ENCODE peak calls at places on chromosomes 7 and 10, in nine cellular contexts. One of them, this sample, is unnamed.
A peak's percentile ranks its signal among the peaks of the same experiment; 100 is the strongest.

GRCh38 chr7:109456116-109456515 is 886.4 kb downstream of the DNAJB9 start:
- DNase-seq in posterior vena cava: no peak
- DNase-seq in A549: no peak
- DNase-seq in cardiac fibroblast: no peak
- DNase-seq in heart left ventricle: no peak
- DNase-seq in CD8-positive, alpha-beta memory T cell: no peak
- DNase-seq in mesothelial cell of epicardium: no peak
- DNase-seq in astrocyte: no peak
- DNase-seq in Peyer's patch: no peak
- DNase-seq in this sample: no peak

GRCh38 chr7:24971333-24972165 is 8.4 kb downstream of the OSBPL3 start:
- DNase-seq in posterior vena cava: no peak
- DNase-seq in A549: no peak
- DNase-seq in cardiac fibroblast: peak; percentile 94
- DNase-seq in heart left ventricle: no peak
- DNase-seq in CD8-positive, alpha-beta memory T cell: no peak
- DNase-seq in mesothelial cell of epicardium: no peak
- DNase-seq in astrocyte: peak; percentile 97
- DNase-seq in Peyer's patch: no peak
- DNase-seq in this sample: no peak

GRCh38 chr7:158997471-158997870 is 141.1 kb downstream of the DYNC2I1 start:
- DNase-seq in posterior vena cava: no peak
- DNase-seq in A549: no peak
- DNase-seq in cardiac fibroblast: no peak
- DNase-seq in heart left ventricle: no peak
- DNase-seq in CD8-positive, alpha-beta memory T cell: no peak
- DNase-seq in mesothelial cell of epicardium: no peak
- DNase-seq in astrocyte: no peak
- DNase-seq in Peyer's patch: no peak
- DNase-seq in this sample: peak; percentile 65

GRCh38 chr10:62577666-62578291 is 203.6 kb downstream of the ZNF365 start:
- DNase-seq in posterior vena cava: no peak
- DNase-seq in A549: no peak
- DNase-seq in cardiac fibroblast: peak; percentile 84
- DNase-seq in heart left ventricle: no peak
- DNase-seq in CD8-positive, alpha-beta memory T cell: no peak
- DNase-seq in mesothelial cell of epicardium: no peak
- DNase-seq in astrocyte: peak; percentile 91
- DNase-seq in Peyer's patch: no peak
- DNase-seq in this sample: no peak

GRCh38 chr10:122407375-122408125 is 33.0 kb downstream of the PLEKHA1 start:
- DNase-seq in posterior vena cava: no peak
- DNase-seq in A549: no peak
- DNase-seq in cardiac fibroblast: peak; percentile 41
- DNase-seq in heart left ventricle: peak; percentile 34
- DNase-seq in CD8-positive, alpha-beta memory T cell: peak; percentile 65
- DNase-seq in mesothelial cell of epicardium: no peak
- DNase-seq in astrocyte: peak; percentile 13
- DNase-seq in Peyer's patch: peak; percentile 58
- DNase-seq in this sample: no peak

GRCh38 chr10:70578371-70578947 is 24.1 kb downstream of the PRF1 start:
- DNase-seq in posterior vena cava: no peak
- DNase-seq in A549: no peak
- DNase-seq in cardiac fibroblast: peak; percentile 80
- DNase-seq in heart left ventricle: no peak
- DNase-seq in CD8-positive, alpha-beta memory T cell: peak; percentile 84
- DNase-seq in mesothelial cell of epicardium: no peak
- DNase-seq in astrocyte: peak; percentile 99
- DNase-seq in Peyer's patch: peak; percentile 76
- DNase-seq in this sample: no peak

GRCh38 chr10:4073912-4074311 is 288.9 kb upstream of the KLF6 start:
- DNase-seq in posterior vena cava: peak; percentile 85
- DNase-seq in A549: no peak
- DNase-seq in cardiac fibroblast: peak; percentile 75
- DNase-seq in heart left ventricle: peak; percentile 61
- DNase-seq in CD8-positive, alpha-beta memory T cell: no peak
- DNase-seq in mesothelial cell of epicardium: no peak
- DNase-seq in astrocyte: peak; percentile 81
- DNase-seq in Peyer's patch: no peak
- DNase-seq in this sample: no peak

GRCh38 chr10:17673517-17674051 is 29.6 kb downstream of the STAM start:
- DNase-seq in posterior vena cava: no peak
- DNase-seq in A549: peak; percentile 66
- DNase-seq in cardiac fibroblast: peak; percentile 92
- DNase-seq in heart left ventricle: no peak
- DNase-seq in CD8-positive, alpha-beta memory T cell: no peak
- DNase-seq in mesothelial cell of epicardium: no peak
- DNase-seq in astrocyte: peak; percentile 97
- DNase-seq in Peyer's patch: no peak
- DNase-seq in this sample: no peak

GRCh38 chr10:3068968-3069737 is 1.8 kb downstream of the PFKP start:
- DNase-seq in posterior vena cava: no peak
- DNase-seq in A549: no peak
- DNase-seq in cardiac fibroblast: no peak
- DNase-seq in heart left ventricle: peak; percentile 51
- DNase-seq in CD8-positive, alpha-beta memory T cell: peak; percentile 30
- DNase-seq in mesothelial cell of epicardium: peak; percentile 57
- DNase-seq in astrocyte: no peak
- DNase-seq in Peyer's patch: no peak
- DNase-seq in this sample: no peak

GRCh38 chr10:7525314-7526016 is 114.6 kb upstream of the SFMBT2 start:
- DNase-seq in posterior vena cava: no peak
- DNase-seq in A549: peak; percentile 64
- DNase-seq in cardiac fibroblast: peak; percentile 76
- DNase-seq in heart left ventricle: peak; percentile 43
- DNase-seq in CD8-positive, alpha-beta memory T cell: peak; percentile 65
- DNase-seq in mesothelial cell of epicardium: peak; percentile 67
- DNase-seq in astrocyte: peak; percentile 27
- DNase-seq in Peyer's patch: peak; percentile 79
- DNase-seq in this sample: no peak

GRCh38 chr10:104328916-104329710 is 9.2 kb downstream of the ITPRIP start:
- DNase-seq in posterior vena cava: peak; percentile 93
- DNase-seq in A549: peak; percentile 51
- DNase-seq in cardiac fibroblast: peak; percentile 98
- DNase-seq in heart left ventricle: peak; percentile 73
- DNase-seq in CD8-positive, alpha-beta memory T cell: peak; percentile 82
- DNase-seq in mesothelial cell of epicardium: peak; percentile 50
- DNase-seq in astrocyte: peak; percentile 97
- DNase-seq in Peyer's patch: peak; percentile 83
- DNase-seq in this sample: peak; percentile 75

GRCh38 chr7:26061340-26062239 is 90.4 kb upstream of the NFE2L3 start:
- DNase-seq in posterior vena cava: no peak
- DNase-seq in A549: peak; percentile 68
- DNase-seq in cardiac fibroblast: peak; percentile 36
- DNase-seq in heart left ventricle: peak; percentile 55
- DNase-seq in CD8-positive, alpha-beta memory T cell: peak; percentile 60
- DNase-seq in mesothelial cell of epicardium: peak; percentile 76
- DNase-seq in astrocyte: no peak
- DNase-seq in Peyer's patch: peak; percentile 92
- DNase-seq in this sample: no peak

GRCh38 chr7:136709876-136710275 is 158.6 kb upstream of the CHRM2 start:
- DNase-seq in posterior vena cava: no peak
- DNase-seq in A549: no peak
- DNase-seq in cardiac fibroblast: no peak
- DNase-seq in heart left ventricle: no peak
- DNase-seq in CD8-positive, alpha-beta memory T cell: no peak
- DNase-seq in mesothelial cell of epicardium: no peak
- DNase-seq in astrocyte: no peak
- DNase-seq in Peyer's patch: no peak
- DNase-seq in this sample: no peak

GRCh38 chr7:44292876-44293560 is 32.4 kb downstream of the CAMK2B start:
- DNase-seq in posterior vena cava: peak; percentile 45
- DNase-seq in A549: no peak
- DNase-seq in cardiac fibroblast: no peak
- DNase-seq in heart left ventricle: peak; percentile 9
- DNase-seq in CD8-positive, alpha-beta memory T cell: no peak
- DNase-seq in mesothelial cell of epicardium: peak; percentile 36
- DNase-seq in astrocyte: no peak
- DNase-seq in Peyer's patch: no peak
- DNase-seq in this sample: peak; percentile 12

GRCh38 chr10:110399163-110400094 is 94.7 kb upstream of the SMNDC1 start:
- DNase-seq in posterior vena cava: peak; percentile 44
- DNase-seq in A549: peak; percentile 90
- DNase-seq in cardiac fibroblast: peak; percentile 100
- DNase-seq in heart left ventricle: no peak
- DNase-seq in CD8-positive, alpha-beta memory T cell: no peak
- DNase-seq in mesothelial cell of epicardium: peak; percentile 57
- DNase-seq in astrocyte: peak; percentile 99
- DNase-seq in Peyer's patch: peak; percentile 58
- DNase-seq in this sample: no peak

GRCh38 chr10:78621183-78621789 is 447.5 kb upstream of the ZMIZ1 start:
- DNase-seq in posterior vena cava: no peak
- DNase-seq in A549: no peak
- DNase-seq in cardiac fibroblast: no peak
- DNase-seq in heart left ventricle: no peak
- DNase-seq in CD8-positive, alpha-beta memory T cell: no peak
- DNase-seq in mesothelial cell of epicardium: no peak
- DNase-seq in astrocyte: peak; percentile 33
- DNase-seq in Peyer's patch: no peak
- DNase-seq in this sample: no peak

GRCh38 chr7:11831727-11832495 is at the start of gene THSD7A:
- DNase-seq in posterior vena cava: peak; percentile 78
- DNase-seq in A549: peak; percentile 46
- DNase-seq in cardiac fibroblast: peak; percentile 49
- DNase-seq in heart left ventricle: peak; percentile 40
- DNase-seq in CD8-positive, alpha-beta memory T cell: peak; percentile 6
- DNase-seq in mesothelial cell of epicardium: peak; percentile 75
- DNase-seq in astrocyte: peak; percentile 48
- DNase-seq in Peyer's patch: peak; percentile 47
- DNase-seq in this sample: peak; percentile 34

GRCh38 chr10:101008823-101009423 is 9.3 kb downstream of the LZTS2 start:
- DNase-seq in posterior vena cava: no peak
- DNase-seq in A549: no peak
- DNase-seq in cardiac fibroblast: no peak
- DNase-seq in heart left ventricle: no peak
- DNase-seq in CD8-positive, alpha-beta memory T cell: no peak
- DNase-seq in mesothelial cell of epicardium: no peak
- DNase-seq in astrocyte: no peak
- DNase-seq in Peyer's patch: no peak
- DNase-seq in this sample: no peak

GRCh38 chr7:90488220-90488619 is 18.8 kb downstream of the PTTG1IP2 start:
- DNase-seq in posterior vena cava: no peak
- DNase-seq in A549: no peak
- DNase-seq in cardiac fibroblast: no peak
- DNase-seq in heart left ventricle: no peak
- DNase-seq in CD8-positive, alpha-beta memory T cell: no peak
- DNase-seq in mesothelial cell of epicardium: no peak
- DNase-seq in astrocyte: no peak
- DNase-seq in Peyer's patch: no peak
- DNase-seq in this sample: no peak

GRCh38 chr7:149002604-149003003 is 25.7 kb downstream of the PDIA4 start:
- DNase-seq in posterior vena cava: peak; percentile 61
- DNase-seq in A549: no peak
- DNase-seq in cardiac fibroblast: no peak
- DNase-seq in heart left ventricle: no peak
- DNase-seq in CD8-positive, alpha-beta memory T cell: no peak
- DNase-seq in mesothelial cell of epicardium: no peak
- DNase-seq in astrocyte: no peak
- DNase-seq in Peyer's patch: no peak
- DNase-seq in this sample: no peak

GRCh38 chr7:6277476-6277875 is 5.1 kb upstream of the CYTH3 start:
- DNase-seq in posterior vena cava: peak; percentile 13
- DNase-seq in A549: no peak
- DNase-seq in cardiac fibroblast: no peak
- DNase-seq in heart left ventricle: no peak
- DNase-seq in CD8-positive, alpha-beta memory T cell: no peak
- DNase-seq in mesothelial cell of epicardium: no peak
- DNase-seq in astrocyte: peak; percentile 68
- DNase-seq in Peyer's patch: no peak
- DNase-seq in this sample: no peak

This sample was measured in left lung.